ENCODE peak calls at places on chromosomes 2 and 18, in four cellular contexts. F is A549, Y is GM12878, B is HepG2. Q is an unnamed sample.

GRCh38 chr2:43133708-43134570 is 92.5 kb downstream of the ZFP36L2 start:
- DNase-seq in Y (no peak), B (no peak), F (no peak), Q (no peak)

GRCh38 chr18:36181386-36181785 is 5.9 kb upstream of the MOCOS start:
- DNase-seq in F (no peak), Y (no peak), B (peak), Q (no peak)

GRCh38 chr2:84486436-84487115 is 27.5 kb upstream of the SUCLG1 start:
- DNase-seq in B (peak), Y (no peak), F (peak), Q (no peak)

GRCh38 chr2:7073901-7074300 is 156.7 kb downstream of the RNF144A start:
- DNase-seq in B (no peak), Y (no peak), F (no peak), Q (no peak)

GRCh38 chr2:31558401-31559295 is 22.1 kb downstream of the SRD5A2 start:
- DNase-seq in B (peak), F (peak), Y (no peak), Q (no peak)

GRCh38 chr2:214740867-214741266 is 68.6 kb downstream of the BARD1 start:
- DNase-seq in B (no peak), Y (no peak), F (no peak), Q (no peak)

GRCh38 chr2:28633739-28634138 is 117.9 kb upstream of the PPP1CB start:
- DNase-seq in F (peak), B (peak), Y (no peak), Q (no peak)

GRCh38 chr2:70104231-70105111 is 17.2 kb downstream of the PCBP1 start:
- DNase-seq in F (no peak), Y (no peak), B (peak), Q (peak)

GRCh38 chr18:80065705-80066104 is 31.5 kb downstream of the RBFA start:
- DNase-seq in Y (no peak), F (no peak), B (no peak), Q (no peak)

GRCh38 chr2:239824051-239824694 is 201.0 kb downstream of the NDUFA10 start:
- DNase-seq in F (peak), B (peak), Y (no peak), Q (peak)

GRCh38 chr2:15023231-15023630 is 390.7 kb downstream of the LRATD1 start:
- DNase-seq in F (no peak), Y (no peak), B (no peak), Q (no peak)

GRCh38 chr2:177192788-177193187 is 19.8 kb upstream of the HNRNPA3 start:
- DNase-seq in B (no peak), Y (no peak), F (no peak), Q (no peak)

DNA sequence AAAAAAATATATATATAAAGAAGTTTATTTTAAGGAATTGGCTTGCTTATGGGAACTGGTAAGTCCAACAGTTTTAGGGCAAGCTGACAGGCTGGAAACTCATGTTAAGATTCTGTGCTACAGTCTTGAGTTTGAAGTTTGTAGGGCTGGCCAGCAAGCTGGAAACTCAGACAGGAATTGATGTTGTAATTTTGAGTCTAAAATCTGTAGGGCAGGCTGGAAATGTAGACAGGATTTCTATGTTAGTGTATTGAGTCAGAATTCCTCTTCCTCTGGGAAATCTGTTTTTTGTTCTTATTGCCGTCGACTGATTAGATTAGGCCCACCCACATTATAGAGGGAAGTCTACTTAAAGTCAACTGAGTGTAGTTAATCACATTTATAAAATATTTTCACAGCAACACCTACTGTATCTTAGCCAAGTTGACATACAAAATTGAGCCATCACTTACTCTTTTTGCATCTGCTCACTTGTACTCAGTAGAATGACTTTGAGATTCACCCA is 60.8 kb downstream of the PHLPP1 start:
- DNase-seq in Y (no peak), B (no peak), F (no peak), Q (no peak)
- TF ChIP-seq HDAC2 in Y (no peak), B (no peak), F (no peak), Q (no peak)

GRCh38 chr18:78624646-78625279 is 354.9 kb upstream of the SALL3 start:
- DNase-seq in B (no peak), F (no peak), Y (no peak), Q (no peak)

GRCh38 chr18:78622251-78622953 is 357.2 kb upstream of the SALL3 start:
- DNase-seq in B (no peak), Y (no peak), F (no peak), Q (no peak)

GRCh38 chr18:78625446-78625845 is 354.2 kb upstream of the SALL3 start:
- DNase-seq in B (no peak), Y (no peak), F (no peak), Q (no peak)

GRCh38 chr18:78621141-78621540 is 358.5 kb upstream of the SALL3 start:
- DNase-seq in B (no peak), F (no peak), Y (no peak), Q (no peak)

DNA sequence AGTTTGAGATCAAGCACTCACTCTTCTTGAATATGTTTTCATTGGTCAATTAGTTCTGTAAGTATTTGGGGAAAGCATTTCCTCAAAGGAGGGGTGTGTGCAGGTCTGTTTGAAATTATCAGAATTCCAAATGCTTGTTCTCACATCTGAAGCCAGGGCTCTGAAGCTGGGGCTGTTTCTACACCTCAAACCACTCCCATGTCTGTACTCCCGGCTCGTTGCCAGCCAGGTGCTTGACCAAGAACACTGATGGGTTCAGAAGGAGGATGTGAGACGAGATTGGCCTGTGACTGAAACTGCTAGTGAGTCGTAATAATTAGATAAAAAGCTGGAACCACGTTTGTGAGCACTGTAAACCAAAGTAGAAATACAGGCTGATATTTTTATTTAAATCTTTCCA is 356.5 kb upstream of the SALL3 start:
- DNase-seq in Y (no peak), F (no peak), B (no peak), Q (no peak)
- TF ChIP-seq JUNB in Y (no peak), F (no peak), B (no peak), Q (no peak)

GRCh38 chr2:190722825-190723224 is 73.9 kb downstream of the NAB1 start:
- DNase-seq in Y (no peak), B (no peak), F (no peak), Q (no peak)

GRCh38 chr2:190720276-190720675 is 71.4 kb downstream of the NAB1 start:
- DNase-seq in F (no peak), B (no peak), Y (no peak), Q (no peak)

GRCh38 chr2:190720691-190721090 is 71.8 kb downstream of the NAB1 start:
- DNase-seq in B (no peak), F (no peak), Y (no peak), Q (no peak)

GRCh38 chr2:190723397-190724090 is 74.7 kb downstream of the NAB1 start:
- DNase-seq in B (no peak), F (no peak), Y (no peak), Q (no peak)

GRCh38 chr2:190722061-190722759 is 73.3 kb downstream of the NAB1 start:
- DNase-seq in B (no peak), F (no peak), Y (peak), Q (no peak)
- TF ChIP-seq HDAC2 in B (no peak), F (no peak), Y (no peak), Q (no peak)

GRCh38 chr2:143254108-143254507 is 124.9 kb downstream of the ARHGAP15 start:
- DNase-seq in B (no peak), F (no peak), Y (no peak), Q (no peak)
- TF ChIP-seq JUNB in B (no peak), F (no peak), Y (no peak), Q (no peak)

GRCh38 chr2:25979006-25979405 is 3.3 kb downstream of the KIF3C start:
- DNase-seq in Y (no peak), B (no peak), F (no peak), Q (no peak)
- TF ChIP-seq HDAC2 in Y (no peak), B (no peak), F (no peak), Q (no peak)

DNA sequence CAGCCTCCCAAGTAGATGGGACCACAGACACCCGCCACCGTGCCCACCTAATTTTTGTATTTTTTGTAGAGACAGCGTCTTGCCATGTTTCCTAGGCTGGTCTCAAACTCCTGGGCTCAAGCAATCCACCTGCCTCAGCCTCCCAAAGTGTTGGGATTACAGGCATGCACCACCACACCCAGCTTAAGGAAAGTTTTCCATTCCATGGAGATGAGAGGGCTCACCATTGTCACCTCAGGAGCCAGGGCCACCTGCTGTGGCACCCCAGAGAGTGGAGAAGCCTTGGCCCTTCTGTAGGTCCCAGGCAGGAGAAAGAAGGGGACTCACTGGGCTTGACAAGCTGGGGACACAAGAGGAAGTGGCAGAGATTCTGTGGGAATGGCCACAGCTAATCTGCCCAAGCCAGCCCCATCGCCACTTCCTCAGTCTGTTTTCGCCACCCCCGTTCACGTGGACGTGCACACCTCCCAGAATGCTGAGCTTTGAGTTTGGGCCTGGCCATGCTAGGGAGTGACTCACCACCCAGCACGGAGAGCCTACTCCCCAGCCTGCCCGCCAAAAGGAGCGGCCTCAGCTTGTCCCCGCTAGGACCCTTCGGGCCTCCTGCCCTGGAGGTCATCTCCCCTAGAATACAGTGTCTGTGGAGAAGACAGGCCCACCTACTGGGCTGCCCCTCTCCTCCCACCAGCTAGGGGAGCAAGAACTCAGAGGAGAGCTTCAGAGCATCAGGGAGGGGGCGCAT is 4.8 kb downstream of the SLC35F6 start:
- DNase-seq in Y (no peak), B (no peak), F (peak), Q (peak)
- TF ChIP-seq JUNB in Y (no peak), B (no peak), F (no peak), Q (peak)

GRCh38 chr2:71680925-71681324 is 227.6 kb downstream of the DYSF start:
- DNase-seq in B (no peak), Y (no peak), F (no peak), Q (no peak)

GRCh38 chr2:71683070-71683469 is 229.7 kb downstream of the DYSF start:
- DNase-seq in B (no peak), Y (no peak), F (no peak), Q (no peak)

GRCh38 chr2:71683666-71684065 is 230.3 kb downstream of the DYSF start:
- DNase-seq in Y (no peak), F (no peak), B (no peak), Q (no peak)

GRCh38 chr2:71681626-71682025 is 228.3 kb downstream of the DYSF start:
- DNase-seq in F (no peak), Y (no peak), B (no peak), Q (no peak)

DNA sequence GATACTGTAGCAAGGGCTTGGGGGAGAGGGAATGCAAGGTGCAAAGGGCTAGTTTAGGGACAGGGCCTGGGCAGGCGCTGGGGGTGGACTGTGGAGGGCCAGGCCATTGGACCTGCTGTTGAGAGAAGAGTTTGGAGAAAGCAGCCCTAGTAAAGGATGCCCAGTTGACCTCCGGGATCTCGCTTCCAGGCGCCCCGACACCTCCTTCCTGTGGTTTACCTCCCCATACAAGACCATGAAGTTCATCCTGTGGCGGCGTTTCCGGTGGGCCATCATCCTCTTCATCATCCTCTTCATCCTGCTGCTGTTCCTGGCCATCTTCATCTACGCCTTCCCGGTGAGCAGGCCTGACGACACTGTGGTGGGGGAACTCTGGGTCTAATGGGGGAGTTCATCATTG is 229.0 kb downstream of the DYSF start:
- DNase-seq in F (no peak), Y (no peak), B (no peak), Q (no peak)
- TF ChIP-seq HDAC2 in F (no peak), Y (no peak), B (no peak), Q (no peak)

DNA sequence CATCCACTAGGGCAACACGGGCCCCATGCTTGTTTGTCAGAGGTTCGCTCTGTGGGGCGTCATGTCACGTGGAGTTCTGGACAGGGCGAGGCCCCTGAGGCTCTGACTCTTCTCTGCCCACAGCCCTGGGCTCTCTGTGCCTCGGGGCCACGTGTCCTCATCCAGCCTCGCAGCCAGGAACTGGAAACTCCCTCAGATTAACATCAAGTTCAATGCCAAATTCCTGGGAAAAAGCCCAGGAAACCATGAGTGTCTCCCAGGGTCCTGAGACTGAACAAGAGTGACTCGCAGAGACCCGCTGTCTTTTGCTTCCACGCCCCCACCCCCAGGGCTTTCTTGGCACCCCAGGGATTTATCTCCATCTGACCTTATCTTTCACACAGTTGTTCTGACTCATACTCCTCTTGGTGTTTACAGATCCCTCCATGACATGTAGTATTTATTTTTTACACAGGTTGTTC is 174.0 kb upstream of the PIEZO2 start:
- DNase-seq in B (peak), F (peak), Y (no peak), Q (no peak)
- TF ChIP-seq JUNB in B (no peak), F (peak), Y (no peak), Q (no peak)

GRCh38 chr2:51301376-51301775 is 269.4 kb upstream of the NRXN1 start:
- DNase-seq in F (no peak), B (no peak), Y (no peak), Q (no peak)

GRCh38 chr2:51304341-51304740 is 272.4 kb upstream of the NRXN1 start:
- DNase-seq in Y (no peak), F (no peak), B (no peak), Q (no peak)
- TF ChIP-seq HDAC2 in Y (no peak), F (no peak), B (no peak), Q (no peak)

GRCh38 chr2:172658945-172659344 is 76.7 kb upstream of the RAPGEF4 start:
- DNase-seq in Y (no peak), B (no peak), F (no peak), Q (no peak)

GRCh38 chr2:172655838-172656573 is 79.6 kb upstream of the RAPGEF4 start:
- DNase-seq in B (no peak), F (no peak), Y (no peak), Q (no peak)

DNA sequence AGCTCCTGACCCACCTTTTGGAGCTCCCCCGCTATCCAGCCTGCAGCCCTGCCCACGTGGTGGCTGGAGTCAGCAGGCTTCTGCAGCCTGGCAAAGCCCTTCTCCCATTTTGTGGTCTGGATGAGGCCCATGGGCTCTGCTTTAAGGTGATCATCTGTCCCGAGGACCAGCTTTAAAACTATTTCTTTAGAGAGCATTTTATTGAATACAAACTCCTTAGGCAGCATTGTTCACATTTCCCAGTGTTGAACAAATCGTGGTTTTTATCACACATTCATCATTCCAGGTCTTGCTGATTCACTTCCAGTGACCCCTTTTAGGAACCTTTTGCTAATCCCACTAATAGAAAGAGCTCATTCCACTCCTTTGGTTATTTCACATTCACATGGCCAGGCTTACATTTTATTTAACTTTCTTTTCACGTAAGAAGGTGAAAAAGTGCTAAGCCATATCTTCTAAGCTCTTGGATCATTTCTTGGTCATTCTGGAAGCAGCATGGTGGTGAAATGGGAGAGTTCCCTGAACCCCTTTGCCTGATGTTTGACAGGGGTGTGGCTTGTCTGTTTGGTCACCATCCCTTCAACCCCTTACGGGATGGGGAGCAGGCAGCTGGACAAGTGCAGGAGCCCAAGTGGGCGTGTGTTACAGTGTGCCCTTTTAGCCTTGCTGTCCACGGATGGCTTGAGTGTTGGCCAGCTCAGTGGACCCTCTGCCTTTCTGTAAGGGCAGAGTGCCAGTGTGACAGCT is 80.4 kb upstream of the RAPGEF4 start:
- DNase-seq in Y (no peak), B (no peak), F (no peak), Q (no peak)
- TF ChIP-seq JUNB in Y (no peak), B (no peak), F (no peak), Q (no peak)